ENCODE peak calls at places on chromosomes 7 and 10, in five cellular contexts. J is pancreas, Q is GM12865, N is WTC11, T is colonic mucosa. R is an unnamed sample.

GRCh38 chr10:91251430-91252056 is 31.1 kb downstream of the PCGF5 start:
- DNase-seq in J (peak), Q (peak), N (peak), T (peak), R (no peak)

GRCh38 chr10:77073066-77073960 is 564.3 kb downstream of the KCNMA1 start:
- DNase-seq in J (peak), Q (no peak), N (no peak), T (no peak), R (peak)

GRCh38 chr10:117391436-117392205 is 16.4 kb upstream of the PDZD8 start:
- DNase-seq in J (no peak), Q (no peak), N (no peak), T (no peak), R (no peak)

GRCh38 chr7:12291870-12292269 is 80.8 kb downstream of the TMEM106B start:
- DNase-seq in J (no peak), Q (peak), N (no peak), T (no peak), R (no peak)

GRCh38 chr7:130921391-130922180 is 187.6 kb upstream of the KLF14 start:
- DNase-seq in J (no peak), Q (no peak), N (no peak), T (peak), R (no peak)

GRCh38 chr7:65404020-65404419 is 30.4 kb downstream of the ZNF92 start:
- DNase-seq in J (no peak), Q (no peak), N (no peak), T (no peak), R (no peak)

GRCh38 chr10:79328737-79329504 is 18.3 kb upstream of the PPIF start:
- DNase-seq in J (no peak), Q (no peak), N (no peak), T (no peak), R (no peak)

GRCh38 chr10:76033457-76034196 is 602.2 kb downstream of the LRMDA start:
- DNase-seq in J (peak), Q (peak), N (no peak), T (no peak), R (no peak)

GRCh38 chr7:70694357-70694908 is 437.5 kb upstream of the GALNT17 start:
- DNase-seq in J (peak), Q (peak), N (no peak), T (peak), R (no peak)

GRCh38 chr10:85927952-85928677 is 438.5 kb downstream of the GRID1 start:
- DNase-seq in J (no peak), Q (no peak), N (no peak), T (peak), R (peak)

GRCh38 chr7:143388491-143389101 is 7.5 kb downstream of the ZYX start:
- DNase-seq in J (no peak), Q (no peak), N (peak), T (no peak), R (no peak)

GRCh38 chr10:13633689-13634088 is 46.9 kb downstream of the PRPF18 start:
- DNase-seq in J (no peak), Q (no peak), N (no peak), T (peak), R (no peak)

GRCh38 chr10:50385610-50386009 is 134.3 kb upstream of the ASAH2 start:
- DNase-seq in J (no peak), Q (no peak), N (no peak), T (no peak), R (no peak)

GRCh38 chr10:131638049-131638448 is 262.8 kb upstream of the PPP2R2D start:
- DNase-seq in J (no peak), Q (no peak), N (no peak), T (no peak), R (peak)

GRCh38 chr7:32894171-32894570 is 2.6 kb upstream of the KBTBD2 start:
- DNase-seq in J (no peak), Q (no peak), N (no peak), T (no peak), R (no peak)

GRCh38 chr7:5453566-5454075 is 30.0 kb upstream of the TNRC18 start:
- DNase-seq in J (no peak), Q (no peak), N (no peak), T (no peak), R (no peak)

GRCh38 chr10:47195274-47195885 is 104.6 kb upstream of the GDF10 start:
- DNase-seq in J (no peak), Q (no peak), N (no peak), T (no peak), R (no peak)

GRCh38 chr10:29858352-29859267 is 200.8 kb downstream of the JCAD start:
- DNase-seq in J (peak), Q (no peak), N (peak), T (peak), R (peak)

GRCh38 chr10:25616903-25617592 is 317.0 kb upstream of the MYO3A start:
- DNase-seq in J (no peak), Q (no peak), N (no peak), T (no peak), R (no peak)

GRCh38 chr7:1346851-1347250 is 112.4 kb downstream of the MICALL2 start:
- DNase-seq in J (no peak), Q (no peak), N (no peak), T (no peak), R (no peak)

GRCh38 chr10:132396495-132397035 is 435 bp upstream of the PWWP2B start:
- DNase-seq in J (peak), Q (peak), N (no peak), T (no peak), R (no peak)

GRCh38 chr10:18822156-18822555 is 162.9 kb downstream of the ARL5B start:
- DNase-seq in J (no peak), Q (peak), N (peak), T (no peak), R (no peak)

DNA sequence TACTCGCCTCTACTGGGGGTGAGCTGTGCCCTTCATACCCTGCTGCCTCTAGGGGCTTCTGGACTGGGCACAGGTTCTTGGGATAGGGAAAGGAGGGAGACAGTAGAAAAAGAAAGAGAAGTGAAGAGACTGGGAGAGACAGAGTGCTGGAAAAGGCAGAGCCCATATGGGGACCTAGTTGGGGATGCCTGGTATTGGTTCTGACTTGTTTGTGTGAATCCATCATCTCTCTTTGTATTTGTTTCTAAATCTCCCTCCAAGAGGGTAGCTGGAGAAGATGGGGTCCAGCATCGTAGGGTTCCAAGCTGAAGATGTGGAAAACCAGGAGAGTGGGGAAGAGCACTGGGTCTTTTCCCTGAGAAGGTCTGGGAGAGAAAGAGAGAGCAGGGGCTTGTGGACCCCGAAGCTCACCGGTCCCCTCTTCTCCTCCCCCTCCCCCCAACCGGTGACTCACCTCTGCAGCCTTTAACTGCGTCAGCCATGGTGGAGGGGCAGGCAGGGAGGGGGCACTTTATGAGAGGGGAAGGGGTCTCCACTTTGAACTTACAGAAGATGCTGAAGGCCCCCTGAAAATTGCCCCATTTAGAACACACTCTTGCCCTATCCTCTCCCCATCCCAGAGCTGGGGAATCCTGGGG is 3.2 kb upstream of the VGF start:
- DNase-seq in J (no peak), Q (no peak), N (no peak), T (no peak), R (no peak)
- TF ChIP-seq CTCF in J (no peak), Q (no peak), N (no peak), T (no peak), R (no peak)

GRCh38 chr7:22672892-22673637 is 53.9 kb upstream of the IL6 start:
- DNase-seq in J (no peak), Q (peak), N (no peak), T (no peak), R (no peak)
- TF ChIP-seq CTCF in J (no peak), Q (no peak), N (no peak), T (no peak), R (no peak)

GRCh38 chr7:31883761-31884164 is 186.4 kb downstream of the PDE1C start:
- DNase-seq in J (no peak), Q (peak), N (no peak), T (no peak), R (no peak)

GRCh38 chr7:31878875-31879274 is 191.3 kb downstream of the PDE1C start:
- DNase-seq in J (no peak), Q (no peak), N (no peak), T (no peak), R (no peak)

GRCh38 chr7:31885160-31885559 is 185.0 kb downstream of the PDE1C start:
- DNase-seq in J (no peak), Q (no peak), N (no peak), T (no peak), R (no peak)

GRCh38 chr7:31887006-31887405 is 183.2 kb downstream of the PDE1C start:
- DNase-seq in J (no peak), Q (no peak), N (no peak), T (no peak), R (no peak)

DNA sequence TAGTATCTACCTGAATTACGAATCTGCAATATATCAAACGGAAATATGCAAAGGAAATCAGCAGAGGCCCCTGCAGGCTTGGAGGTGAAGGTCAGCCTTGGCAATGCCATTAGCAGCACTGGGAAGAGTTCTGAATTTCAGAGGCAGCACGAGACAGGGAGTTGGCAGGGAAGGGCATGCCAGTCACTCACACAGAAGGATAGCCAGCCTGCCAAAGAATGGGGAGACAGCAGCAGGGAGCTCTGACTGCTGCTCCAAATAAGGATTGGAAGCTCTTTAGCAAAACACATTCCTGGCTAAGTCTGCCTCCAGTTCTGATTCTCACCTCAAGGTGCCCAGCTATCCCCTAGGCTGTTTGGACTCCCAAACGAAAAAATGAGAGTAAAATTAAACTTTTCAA is 188.0 kb downstream of the PDE1C start:
- DNase-seq in J (no peak), Q (no peak), N (peak), T (no peak), R (no peak)
- TF ChIP-seq CTCF in J (no peak), Q (no peak), N (no peak), T (no peak), R (peak)

DNA sequence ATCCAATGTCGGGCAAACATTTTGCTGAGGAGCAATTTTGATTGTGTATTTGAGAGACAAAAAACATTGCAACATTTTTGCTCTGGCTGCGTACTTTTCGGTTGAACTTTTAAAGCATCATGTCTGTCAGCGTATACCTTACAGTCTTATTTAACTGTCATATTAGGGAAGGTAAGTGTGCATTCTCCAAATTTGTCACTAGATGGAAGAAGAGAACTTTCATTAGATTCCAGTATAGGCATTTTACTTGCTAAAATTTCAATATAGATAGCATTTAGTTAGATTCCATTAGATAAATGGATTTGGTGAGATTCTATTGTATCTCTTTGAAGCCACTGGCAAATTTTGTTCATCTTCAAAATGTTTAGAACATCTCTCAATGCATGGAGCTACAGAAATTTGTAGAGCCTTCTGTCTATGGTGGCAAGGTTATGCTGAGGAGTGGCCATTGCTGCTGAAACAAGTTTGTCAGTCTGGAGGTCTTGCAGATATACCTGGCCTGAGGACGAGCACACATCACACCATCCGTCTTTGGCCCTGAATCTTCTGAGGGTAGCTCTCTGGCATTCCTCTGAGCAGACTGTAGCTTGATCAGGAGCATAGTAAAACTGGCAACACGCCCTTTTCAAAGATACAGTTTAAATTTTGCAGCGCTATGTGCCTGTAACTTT is 437.5 kb upstream of the MBL2 start:
- DNase-seq in J (no peak), Q (peak), N (no peak), T (no peak), R (no peak)
- TF ChIP-seq CTCF in J (no peak), Q (no peak), N (peak), T (no peak), R (peak)

GRCh38 chr7:134905375-134905774 is 80.9 kb upstream of the AGBL3 start:
- DNase-seq in J (no peak), Q (no peak), N (no peak), T (peak), R (no peak)
- TF ChIP-seq CTCF in J (no peak), Q (no peak), N (no peak), T (no peak), R (no peak)

GRCh38 chr10:69636626-69637550 is 6.8 kb downstream of the FAM241B start:
- DNase-seq in J (peak), Q (peak), N (peak), T (peak), R (no peak)
- TF ChIP-seq CTCF in J (no peak), Q (peak), N (no peak), T (no peak), R (peak)

GRCh38 chr7:44108768-44109750 is 4.9 kb downstream of the AEBP1 start:
- DNase-seq in J (no peak), Q (no peak), N (no peak), T (no peak), R (no peak)
- TF ChIP-seq CTCF in J (no peak), Q (no peak), N (no peak), T (no peak), R (no peak)